ENCODE peak calls at places on chromosomes 4 and X, in ten cellular contexts. M is upper lobe of left lung, V is endothelial cell of umbilical vein, Q is A549, C is HCT116, K is lower leg skin, Y is right lobe of liver, U is HepG2, T is GM12878, S is adrenal gland. N is an unnamed sample.

GRCh38 chr4:9384126-9384525 is 21.2 kb downstream of the USP17L30 start:
- DNase-seq in U (no peak), Q (no peak), K (no peak), Y (no peak), V (no peak), M (no peak), T (no peak), S (no peak), C (no peak), N (no peak)

GRCh38 chr4:80201326-80202151 is 4.2 kb downstream of the PRDM8 start:
- DNase-seq in T (no peak), S (no peak), U (no peak), Q (no peak), Y (peak; percentile 60), V (peak; percentile 51), K (no peak), M (peak; percentile 66), C (no peak), N (peak; percentile 20)

GRCh38 chrX:65689377-65689776 is 21.9 kb downstream of the MSN start:
- DNase-seq in Q (no peak), C (no peak), V (no peak), Y (no peak), M (no peak), S (no peak), T (no peak), U (no peak), K (no peak), N (no peak)

GRCh38 chr4:64969081-64969480 is 559.8 kb upstream of the TECRL start:
- DNase-seq in T (no peak), C (no peak), Y (no peak), K (no peak), Q (no peak), V (no peak), M (no peak), S (no peak), U (no peak), N (no peak)

GRCh38 chr4:7275490-7276154 is 83.3 kb downstream of the SORCS2 start:
- DNase-seq in C (no peak), M (no peak), S (no peak), K (no peak), U (no peak), V (no peak), T (no peak), Q (no peak), Y (no peak), N (no peak)

GRCh38 chr4:81773557-81773956 is 301.9 kb upstream of the RASGEF1B start:
- DNase-seq in C (no peak), T (no peak), M (no peak), Y (no peak), S (no peak), U (no peak), V (no peak), K (no peak), Q (no peak), N (no peak)

GRCh38 chr4:153074501-153075255 is 129.6 kb upstream of the TRIM2 start:
- DNase-seq in K (no peak), U (no peak), S (no peak), V (no peak), T (no peak), M (no peak), Q (no peak), C (no peak), Y (no peak), N (no peak)

GRCh38 chr4:165600959-165601674 is 222.3 kb downstream of the CPE start:
- DNase-seq in V (no peak), Q (no peak), T (no peak), U (no peak), K (no peak), M (no peak), Y (no peak), C (no peak), S (no peak), N (no peak)

GRCh38 chr4:83329521-83330105 is 5.0 kb downstream of the HPSE start:
- DNase-seq in K (no peak), S (no peak), U (no peak), Q (no peak), C (no peak), T (no peak), V (peak; percentile 63), M (no peak), Y (no peak), N (no peak)

GRCh38 chr4:176789955-176790354 is 2.8 kb downstream of the VEGFC start:
- DNase-seq in Q (no peak), T (no peak), K (no peak), S (peak; percentile 20), U (peak; percentile 31), Y (no peak), V (peak; percentile 81), M (no peak), C (peak; percentile 23), N (no peak)

GRCh38 chrX:153649915-153650782 is 3.1 kb downstream of the DUSP9 start:
- DNase-seq in T (no peak), K (no peak), V (no peak), Q (no peak), Y (peak; percentile 44), S (peak; percentile 6), U (no peak), C (no peak), M (no peak), N (no peak)

GRCh38 chr4:106569151-106570029 is 200.8 kb upstream of the GIMD1 start:
- DNase-seq in T (no peak), K (no peak), S (no peak), Y (no peak), M (no peak), Q (no peak), U (no peak), V (no peak), C (no peak), N (no peak)

GRCh38 chr4:32847466-32847865 is 2127.3 kb downstream of the PCDH7 start:
- DNase-seq in V (no peak), M (no peak), Y (no peak), U (no peak), Q (no peak), C (no peak), K (no peak), T (no peak), S (no peak), N (no peak)

GRCh38 chrX:100658936-100659335 is 14.9 kb downstream of the SRPX2 start:
- DNase-seq in M (no peak), S (no peak), U (no peak), Q (no peak), T (no peak), C (no peak), Y (no peak), K (no peak), V (peak; percentile 75), N (no peak)

DNA sequence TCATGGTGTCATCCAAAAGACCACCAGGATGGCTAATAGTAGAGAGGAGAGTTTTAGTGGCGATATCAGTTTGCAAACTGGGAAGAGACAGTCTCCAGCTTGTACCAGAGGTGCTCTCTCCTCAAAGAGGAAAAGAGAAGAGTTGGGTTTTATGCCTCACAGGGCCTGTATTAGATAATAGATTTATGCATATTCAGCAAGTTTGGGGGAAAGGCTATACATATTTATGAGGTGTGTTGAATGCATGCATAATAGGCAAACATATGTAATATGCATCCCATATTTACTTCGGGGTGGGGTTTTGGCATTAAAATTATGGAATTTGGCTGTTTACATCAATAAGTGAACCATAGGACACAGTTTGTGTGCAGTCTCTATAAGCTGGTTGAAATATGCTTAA is 22.8 kb upstream of the ADGRL3 start:
- DNase-seq in K (no peak), C (no peak), M (no peak), V (no peak), Y (no peak), T (no peak), U (no peak), Q (no peak), S (no peak), N (no peak)
- TF ChIP-seq CTCF in K (no peak), C (no peak), M (no peak), V (no peak), Y (no peak), T (no peak), U (no peak), Q (no peak), S (no peak), N (no peak)

DNA sequence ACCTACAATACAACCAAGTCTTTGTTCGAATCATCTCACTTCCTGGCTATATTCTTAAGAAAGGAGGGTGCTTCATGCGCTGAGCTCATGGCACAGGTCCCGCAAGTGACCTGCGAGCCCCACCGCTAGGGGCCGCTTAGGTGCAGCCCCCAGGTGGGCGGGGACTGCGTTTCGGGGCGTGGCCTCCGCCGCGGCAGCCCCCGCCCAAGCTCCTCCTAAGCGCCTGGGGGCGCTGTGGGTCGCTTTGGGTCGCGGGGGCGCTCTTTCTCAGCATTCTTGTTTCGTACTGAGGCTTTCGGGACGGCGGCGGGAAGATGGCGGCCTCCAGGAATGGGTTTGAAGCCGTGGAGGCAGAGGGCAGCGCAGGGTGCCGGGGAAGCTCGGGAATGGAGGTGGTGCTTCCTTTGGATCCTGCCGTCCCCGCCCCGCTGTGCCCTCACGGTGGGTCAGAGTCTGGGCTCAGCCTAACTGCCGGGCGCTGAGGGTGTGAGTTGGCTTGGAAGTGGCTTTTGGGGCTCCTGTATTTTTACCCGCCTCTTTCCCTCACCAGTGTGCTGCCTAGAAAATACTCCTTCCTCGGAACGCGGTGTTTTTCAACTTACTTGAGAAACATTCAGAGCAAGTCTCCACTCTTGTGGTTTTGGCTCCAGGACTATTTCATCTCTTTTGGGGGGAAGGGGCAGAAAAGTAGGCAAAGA is at the start of gene ZCCHC4:
- DNase-seq in T (peak; percentile 67), V (peak; percentile 93), K (peak; percentile 85), Y (peak; percentile 92), U (peak; percentile 77), Q (peak; percentile 18), M (peak; percentile 97), S (peak; percentile 90), C (peak; percentile 86), N (peak; percentile 73)
- TF ChIP-seq POLR2A in T (peak; percentile 94), V (peak; percentile 80), K (no peak), Y (peak; percentile 66), U (peak; percentile 85), Q (peak; percentile 51), M (peak; percentile 41), S (no peak), C (peak; percentile 34), N (no peak)

GRCh38 chrX:53374923-53375322 is 47.5 kb downstream of the SMC1A start:
- DNase-seq in U (no peak), T (no peak), K (no peak), C (no peak), S (no peak), Y (no peak), V (no peak), Q (no peak), M (no peak), N (no peak)
- TF ChIP-seq CTCF in U (peak; percentile 11), T (peak; percentile 9), K (no peak), C (no peak), S (no peak), Y (no peak), V (no peak), Q (peak; percentile 9), M (no peak), N (no peak)

DNA sequence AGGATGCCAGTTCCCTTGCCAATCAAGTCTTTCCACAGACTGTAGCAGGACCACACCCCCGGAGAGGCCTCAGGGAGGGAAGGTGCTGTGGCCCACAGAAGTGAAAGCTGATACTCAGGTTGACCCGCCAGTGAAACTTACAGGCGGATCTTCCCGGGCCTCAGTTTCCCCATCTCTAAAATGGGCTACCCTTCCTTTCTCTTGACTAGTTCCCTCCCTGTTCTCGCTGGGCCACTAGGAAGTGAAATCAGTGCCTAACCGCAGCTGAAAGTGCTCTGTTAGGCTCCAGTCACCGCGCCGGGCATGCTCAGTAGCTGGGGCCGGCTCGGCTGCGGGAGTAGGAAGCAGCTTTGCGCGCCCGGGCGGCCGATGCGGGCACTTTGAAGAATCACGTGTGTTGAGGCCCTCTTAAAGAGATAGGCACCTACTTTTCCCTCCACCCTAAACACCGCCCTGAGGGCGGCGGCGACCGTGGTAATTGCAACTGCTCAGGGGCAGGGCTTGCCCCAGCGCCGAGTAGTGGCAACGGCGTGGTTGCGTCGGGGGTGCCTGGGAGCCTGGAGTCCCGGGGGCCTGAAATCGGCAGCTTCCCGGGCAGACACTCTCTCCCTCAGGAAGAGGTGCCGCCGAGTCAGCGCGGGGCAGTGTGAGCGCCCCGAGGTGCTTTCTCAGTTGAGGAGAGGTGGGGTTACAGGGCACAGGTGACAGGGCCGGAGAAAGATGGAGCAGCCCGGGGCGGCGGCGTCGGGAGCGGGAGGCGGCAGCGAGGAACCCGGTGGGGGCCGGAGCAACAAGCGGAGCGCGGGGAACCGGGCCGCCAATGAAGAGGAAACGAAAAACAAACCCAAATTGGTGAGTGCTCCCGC is at the start of gene DIAPH2:
- DNase-seq in V (peak; percentile 76), S (peak; percentile 80), U (peak; percentile 78), K (peak; percentile 68), T (peak; percentile 34), M (peak; percentile 94), C (peak; percentile 61), Y (peak; percentile 89), Q (peak; percentile 46), N (peak; percentile 28)
- TF ChIP-seq POLR2A in V (no peak), S (no peak), U (peak; percentile 26), K (no peak), T (peak; percentile 61), M (peak; percentile 51), C (no peak), Y (peak; percentile 61), Q (peak; percentile 11), N (peak; percentile 54)

N was measured in esophagus squamous epithelium.